ENCODE peak calls at places on chromosomes 3 and 15, in five cellular contexts. Y is activated naive CD4-positive, alpha-beta T cell treated with anti-CD3 and anti-CD28 coated beads, Interleukin-2, amount 10 ng/mL, durations not matched to agents 7 days and 5 days; A is T-helper 1 cell; V is mucosa of gallbladder; Z is activated CD8-positive, alpha-beta memory T cell treated with anti-CD3 and anti-CD28 coated beads for 24 hours. J is an unnamed sample.

GRCh38 chr3:9500108-9501050 is 53.2 kb downstream of the LHFPL4 start:
- DNase-seq in V (peak), Z (peak), Y (peak), A (peak), J (peak)

GRCh38 chr3:41652931-41653330 is 309.0 kb downstream of the ULK4 start:
- DNase-seq in A (no peak), Y (no peak), Z (no peak), V (no peak), J (no peak)

GRCh38 chr3:115518100-115518852 is 105.0 kb upstream of the GAP43 start:
- DNase-seq in Y (no peak), Z (no peak), V (peak), A (no peak), J (peak)

GRCh38 chr15:68311859-68312557 is 34.5 kb downstream of the FEM1B start:
- DNase-seq in Y (peak), V (no peak), A (no peak), Z (peak), J (peak)

GRCh38 chr15:69081310-69082004 is 67.0 kb downstream of the NOX5 start:
- DNase-seq in Z (no peak), A (no peak), V (peak), Y (no peak), J (peak)

GRCh38 chr15:51758645-51759044 is 7.2 kb downstream of the TMOD2 start:
- DNase-seq in Y (no peak), V (peak), A (no peak), Z (no peak), J (peak)

GRCh38 chr3:120072867-120073525 is 21.3 kb downstream of the GSK3B start:
- DNase-seq in Y (no peak), V (no peak), A (no peak), Z (no peak), J (no peak)

GRCh38 chr15:80942266-80942665 is 47.4 kb downstream of the MESD start:
- DNase-seq in Z (peak), A (no peak), V (no peak), Y (no peak), J (no peak)

GRCh38 chr3:63976862-63977180 is 46.5 kb downstream of the PSMD6 start:
- DNase-seq in A (no peak), Y (no peak), Z (no peak), V (no peak), J (no peak)

GRCh38 chr15:66931768-66932633 is 133.4 kb upstream of the SMAD3 start:
- DNase-seq in Z (no peak), A (no peak), V (peak), Y (no peak), J (no peak)

GRCh38 chr15:25780479-25781255 is 82.5 kb downstream of the ATP10A start:
- DNase-seq in Z (no peak), Y (no peak), A (no peak), V (no peak), J (no peak)

GRCh38 chr15:62447742-62448141 is 282.7 kb upstream of the C2CD4B start:
- DNase-seq in A (no peak), Y (no peak), V (no peak), Z (no peak), J (no peak)